ENCODE peak calls at places on chromosomes 3 and 15, in seven cellular contexts. One of them, this sample, is unnamed.

GRCh38 chr3:67384790-67385397 is 269.5 kb downstream of the SUCLG2 start:
- DNase-seq in GM13977: peak; percentile 25
- DNase-seq in tibial artery: no peak
- DNase-seq in H9: peak; percentile 77
- DNase-seq in testis: peak; percentile 78
- DNase-seq in fibroblast of lung: peak; percentile 40
- DNase-seq in endothelial cell: peak; percentile 80
- DNase-seq in this sample: peak; percentile 22

GRCh38 chr3:171829841-171830559 is 13.1 kb upstream of the TMEM212 start:
- DNase-seq in H9: peak; percentile 87
- DNase-seq in testis: peak; percentile 88
- DNase-seq in fibroblast of lung: peak; percentile 72
- DNase-seq in GM13977: peak; percentile 34
- DNase-seq in tibial artery: peak; percentile 87
- DNase-seq in endothelial cell: peak; percentile 77
- DNase-seq in this sample: peak; percentile 37

GRCh38 chr3:71891483-71891882 is 106.5 kb upstream of the PROK2 start:
- DNase-seq in testis: no peak
- DNase-seq in fibroblast of lung: no peak
- DNase-seq in tibial artery: no peak
- DNase-seq in endothelial cell: no peak
- DNase-seq in H9: no peak
- DNase-seq in GM13977: no peak
- DNase-seq in this sample: no peak

GRCh38 chr15:80234883-80235282 is 17.1 kb downstream of the CTXND1 start:
- DNase-seq in H9: peak; percentile 75
- DNase-seq in fibroblast of lung: peak; percentile 10
- DNase-seq in testis: peak; percentile 75
- DNase-seq in tibial artery: no peak
- DNase-seq in endothelial cell: peak; percentile 51
- DNase-seq in GM13977: peak; percentile 57
- DNase-seq in this sample: peak; percentile 61

GRCh38 chr15:77025471-77025901 is 30.6 kb downstream of the PSTPIP1 start:
- DNase-seq in endothelial cell: no peak
- DNase-seq in H9: peak; percentile 33
- DNase-seq in GM13977: no peak
- DNase-seq in testis: no peak
- DNase-seq in tibial artery: peak; percentile 55
- DNase-seq in fibroblast of lung: no peak
- DNase-seq in this sample: no peak

GRCh38 chr3:11651900-11652299 is 8.2 kb upstream of the VGLL4 start:
- DNase-seq in H9: no peak
- DNase-seq in endothelial cell: no peak
- DNase-seq in tibial artery: no peak
- DNase-seq in testis: no peak
- DNase-seq in GM13977: peak; percentile 44
- DNase-seq in fibroblast of lung: peak; percentile 33
- DNase-seq in this sample: peak; percentile 42

GRCh38 chr3:139357899-139358298 is 14.1 kb downstream of the MRPS22 start:
- DNase-seq in fibroblast of lung: no peak
- DNase-seq in tibial artery: no peak
- DNase-seq in H9: no peak
- DNase-seq in GM13977: peak; percentile 49
- DNase-seq in testis: no peak
- DNase-seq in endothelial cell: no peak
- DNase-seq in this sample: peak; percentile 35

GRCh38 chr3:177827517-177828249 is 630.4 kb upstream of the TBL1XR1 start:
- DNase-seq in H9: no peak
- DNase-seq in endothelial cell: no peak
- DNase-seq in GM13977: no peak
- DNase-seq in fibroblast of lung: peak; percentile 92
- DNase-seq in tibial artery: no peak
- DNase-seq in testis: no peak
- DNase-seq in this sample: no peak

GRCh38 chr3:168205451-168205850 is 109.7 kb upstream of the GOLIM4 start:
- DNase-seq in testis: no peak
- DNase-seq in GM13977: no peak
- DNase-seq in tibial artery: no peak
- DNase-seq in H9: no peak
- DNase-seq in fibroblast of lung: no peak
- DNase-seq in endothelial cell: no peak
- DNase-seq in this sample: no peak

GRCh38 chr3:131794766-131795381 is 239.9 kb downstream of the CPNE4 start:
- DNase-seq in testis: peak; percentile 59
- DNase-seq in GM13977: peak; percentile 18
- DNase-seq in H9: peak; percentile 54
- DNase-seq in fibroblast of lung: peak; percentile 46
- DNase-seq in tibial artery: no peak
- DNase-seq in endothelial cell: peak; percentile 58
- DNase-seq in this sample: peak; percentile 44

GRCh38 chr3:40201770-40202169 is 107.7 kb upstream of the EIF1B start:
- DNase-seq in endothelial cell: no peak
- DNase-seq in H9: no peak
- DNase-seq in tibial artery: no peak
- DNase-seq in GM13977: no peak
- DNase-seq in testis: no peak
- DNase-seq in fibroblast of lung: no peak
- DNase-seq in this sample: no peak

GRCh38 chr3:28250999-28251398 is 9.6 kb downstream of the CMC1 start:
- DNase-seq in testis: no peak
- DNase-seq in H9: no peak
- DNase-seq in GM13977: no peak
- DNase-seq in tibial artery: no peak
- DNase-seq in fibroblast of lung: no peak
- DNase-seq in endothelial cell: no peak
- DNase-seq in this sample: no peak

GRCh38 chr3:126855374-126855773 is 127.5 kb upstream of the PLXNA1 start:
- DNase-seq in tibial artery: no peak
- DNase-seq in fibroblast of lung: no peak
- DNase-seq in endothelial cell: no peak
- DNase-seq in testis: no peak
- DNase-seq in GM13977: no peak
- DNase-seq in H9: no peak
- DNase-seq in this sample: no peak

GRCh38 chr15:43872416-43873020 is 45.7 kb downstream of the WDR76 start:
- DNase-seq in endothelial cell: peak; percentile 70
- DNase-seq in tibial artery: no peak
- DNase-seq in GM13977: peak; percentile 40
- DNase-seq in testis: peak; percentile 83
- DNase-seq in fibroblast of lung: peak; percentile 68
- DNase-seq in H9: peak; percentile 62
- DNase-seq in this sample: peak; percentile 32

GRCh38 chr3:13189639-13190375 is 116.6 kb upstream of the IQSEC1 start:
- DNase-seq in testis: no peak
- DNase-seq in H9: no peak
- DNase-seq in GM13977: no peak
- DNase-seq in tibial artery: no peak
- DNase-seq in endothelial cell: peak; percentile 45
- DNase-seq in fibroblast of lung: peak; percentile 23
- DNase-seq in this sample: no peak

GRCh38 chr3:83065861-83066260 is 1304.4 kb upstream of the GBE1 start:
- DNase-seq in GM13977: no peak
- DNase-seq in tibial artery: no peak
- DNase-seq in H9: no peak
- DNase-seq in endothelial cell: no peak
- DNase-seq in fibroblast of lung: peak; percentile 76
- DNase-seq in testis: no peak
- DNase-seq in this sample: no peak

GRCh38 chr3:136751259-136752045 is 726 bp downstream of the STAG1 start:
- DNase-seq in endothelial cell: peak; percentile 69
- DNase-seq in fibroblast of lung: peak; percentile 74
- DNase-seq in testis: peak; percentile 83
- DNase-seq in H9: peak; percentile 76
- DNase-seq in GM13977: peak; percentile 62
- DNase-seq in tibial artery: peak; percentile 86
- DNase-seq in this sample: peak; percentile 53

GRCh38 chr3:69445498-69445897 is 59.6 kb upstream of the FRMD4B start:
- DNase-seq in fibroblast of lung: no peak
- DNase-seq in testis: no peak
- DNase-seq in tibial artery: no peak
- DNase-seq in H9: no peak
- DNase-seq in GM13977: no peak
- DNase-seq in endothelial cell: no peak
- DNase-seq in this sample: no peak

GRCh38 chr3:172550347-172550943 is 27.2 kb upstream of the TNFSF10 start:
- DNase-seq in fibroblast of lung: peak; percentile 97
- DNase-seq in testis: no peak
- DNase-seq in H9: no peak
- DNase-seq in GM13977: no peak
- DNase-seq in tibial artery: no peak
- DNase-seq in endothelial cell: no peak
- DNase-seq in this sample: no peak

GRCh38 chr3:184177331-184177731 is 2.7 kb downstream of the AP2M1 start:
- DNase-seq in H9: no peak
- DNase-seq in endothelial cell: no peak
- DNase-seq in fibroblast of lung: peak; percentile 50
- DNase-seq in tibial artery: no peak
- DNase-seq in GM13977: no peak
- DNase-seq in testis: no peak
- DNase-seq in this sample: no peak

DNA sequence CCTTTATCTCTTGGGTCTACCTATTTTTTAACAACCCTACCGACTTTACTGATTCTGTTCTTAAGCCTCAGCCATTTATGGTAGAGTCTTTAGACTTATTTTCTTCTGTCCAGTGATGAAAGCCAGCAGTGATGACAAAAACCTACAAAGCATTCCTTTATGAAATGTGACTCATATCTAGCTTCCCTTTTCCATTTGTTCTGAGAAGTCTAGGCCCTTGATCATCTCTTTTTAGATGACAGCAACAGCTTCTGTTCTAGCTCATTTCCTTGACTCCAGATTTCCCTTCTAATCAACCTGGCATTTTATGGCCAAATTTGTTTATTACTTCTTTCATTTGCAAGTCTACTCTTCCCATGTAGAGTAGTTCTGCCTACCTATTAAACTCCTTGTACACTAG is 36.1 kb downstream of the CFAP44 start:
- DNase-seq in fibroblast of lung: peak; percentile 67
- DNase-seq in endothelial cell: no peak
- DNase-seq in testis: no peak
- DNase-seq in tibial artery: no peak
- DNase-seq in H9: no peak
- DNase-seq in GM13977: no peak
- DNase-seq in this sample: peak; percentile 10
- TF ChIP-seq CTCF in fibroblast of lung: no peak
- TF ChIP-seq CTCF in endothelial cell: no peak
- TF ChIP-seq CTCF in testis: no peak
- TF ChIP-seq CTCF in tibial artery: no peak
- TF ChIP-seq CTCF in H9: no peak
- TF ChIP-seq CTCF in GM13977: no peak
- TF ChIP-seq CTCF in this sample: no peak

GRCh38 chr15:66388057-66388363 is 1.3 kb downstream of the MAP2K1 start:
- DNase-seq in GM13977: no peak
- DNase-seq in testis: no peak
- DNase-seq in H9: no peak
- DNase-seq in tibial artery: no peak
- DNase-seq in fibroblast of lung: no peak
- DNase-seq in endothelial cell: no peak
- DNase-seq in this sample: no peak
- TF ChIP-seq CTCF in GM13977: no peak
- TF ChIP-seq CTCF in testis: no peak
- TF ChIP-seq CTCF in H9: no peak
- TF ChIP-seq CTCF in tibial artery: no peak
- TF ChIP-seq CTCF in fibroblast of lung: no peak
- TF ChIP-seq CTCF in endothelial cell: no peak
- TF ChIP-seq CTCF in this sample: no peak

GRCh38 chr3:115980709-115981108 is 357.4 kb downstream of the GAP43 start:
- DNase-seq in H9: no peak
- DNase-seq in tibial artery: no peak
- DNase-seq in endothelial cell: no peak
- DNase-seq in fibroblast of lung: no peak
- DNase-seq in GM13977: no peak
- DNase-seq in testis: no peak
- DNase-seq in this sample: no peak

GRCh38 chr3:115974940-115975339 is 351.6 kb downstream of the GAP43 start:
- DNase-seq in tibial artery: no peak
- DNase-seq in fibroblast of lung: peak; percentile 34
- DNase-seq in H9: no peak
- DNase-seq in endothelial cell: no peak
- DNase-seq in GM13977: no peak
- DNase-seq in testis: no peak
- DNase-seq in this sample: no peak

GRCh38 chr3:115977866-115978265 is 354.6 kb downstream of the GAP43 start:
- DNase-seq in GM13977: no peak
- DNase-seq in endothelial cell: no peak
- DNase-seq in tibial artery: no peak
- DNase-seq in fibroblast of lung: no peak
- DNase-seq in testis: no peak
- DNase-seq in H9: no peak
- DNase-seq in this sample: no peak

GRCh38 chr3:115975796-115976195 is 352.5 kb downstream of the GAP43 start:
- DNase-seq in tibial artery: no peak
- DNase-seq in GM13977: no peak
- DNase-seq in endothelial cell: no peak
- DNase-seq in H9: no peak
- DNase-seq in fibroblast of lung: peak; percentile 21
- DNase-seq in testis: no peak
- DNase-seq in this sample: no peak

GRCh38 chr3:115975353-115975752 is 352.0 kb downstream of the GAP43 start:
- DNase-seq in testis: no peak
- DNase-seq in fibroblast of lung: peak; percentile 94
- DNase-seq in tibial artery: no peak
- DNase-seq in endothelial cell: no peak
- DNase-seq in GM13977: peak; percentile 15
- DNase-seq in H9: no peak
- DNase-seq in this sample: peak; percentile 14
- TF ChIP-seq CTCF in testis: no peak
- TF ChIP-seq CTCF in fibroblast of lung: no peak
- TF ChIP-seq CTCF in tibial artery: no peak
- TF ChIP-seq CTCF in endothelial cell: no peak
- TF ChIP-seq CTCF in GM13977: no peak
- TF ChIP-seq CTCF in H9: no peak
- TF ChIP-seq CTCF in this sample: no peak

DNA sequence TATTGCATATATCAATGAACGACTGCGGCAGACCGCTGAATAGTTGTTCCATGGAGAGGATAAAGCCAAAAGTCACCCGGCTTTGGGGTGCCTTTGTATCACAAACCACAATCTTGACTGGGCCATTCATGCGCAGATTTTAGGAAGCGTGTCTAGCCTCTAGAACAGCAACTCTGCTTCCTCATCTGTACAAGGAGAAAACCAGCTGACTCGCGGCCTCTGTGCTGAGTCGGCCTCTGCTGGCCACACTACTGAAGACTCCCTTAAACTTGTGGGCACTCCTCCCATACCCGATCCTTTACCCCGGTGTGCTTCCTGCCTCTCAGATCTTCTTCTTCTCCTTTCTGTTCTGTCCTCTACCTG is 872 bp downstream of the DLEC1 start:
- DNase-seq in H9: peak; percentile 66
- DNase-seq in GM13977: no peak
- DNase-seq in fibroblast of lung: peak; percentile 45
- DNase-seq in tibial artery: peak; percentile 83
- DNase-seq in endothelial cell: no peak
- DNase-seq in testis: peak; percentile 87
- DNase-seq in this sample: peak; percentile 56
- TF ChIP-seq CTCF in H9: no peak
- TF ChIP-seq CTCF in GM13977: peak; percentile 26
- TF ChIP-seq CTCF in fibroblast of lung: peak; percentile 53
- TF ChIP-seq CTCF in tibial artery: peak; percentile 42
- TF ChIP-seq CTCF in endothelial cell: no peak
- TF ChIP-seq CTCF in testis: no peak
- TF ChIP-seq CTCF in this sample: peak; percentile 45

GRCh38 chr3:48564022-48564421 is 441 bp upstream of the UCN2 start:
- DNase-seq in H9: no peak
- DNase-seq in fibroblast of lung: peak; percentile 70
- DNase-seq in GM13977: no peak
- DNase-seq in endothelial cell: no peak
- DNase-seq in testis: peak; percentile 39
- DNase-seq in tibial artery: peak; percentile 78
- DNase-seq in this sample: no peak
- TF ChIP-seq CTCF in H9: no peak
- TF ChIP-seq CTCF in fibroblast of lung: no peak
- TF ChIP-seq CTCF in GM13977: no peak
- TF ChIP-seq CTCF in endothelial cell: no peak
- TF ChIP-seq CTCF in testis: no peak
- TF ChIP-seq CTCF in tibial artery: no peak
- TF ChIP-seq CTCF in this sample: no peak